ENCODE peak calls at places on chromosomes 3 and 15, in nine cellular contexts. One of them, this sample, is unnamed.

GRCh38 chr3:13642597-13642996 is 93.7 kb downstream of the FBLN2 start:
- DNase-seq in AG09309: no peak
- DNase-seq in activated B cell treated with CpG ODN at 0.5 μM for 24 hours: no peak
- DNase-seq in WTC11: no peak
- DNase-seq in gastrocnemius medialis: no peak
- DNase-seq in epithelial cell of proximal tubule: no peak
- DNase-seq in cardiac fibroblast: no peak
- DNase-seq in AG10803: no peak
- DNase-seq in heart left ventricle: no peak
- DNase-seq in this sample: no peak

GRCh38 chr3:32321095-32321835 is 70.4 kb upstream of the CMTM7 start:
- DNase-seq in WTC11: peak
- DNase-seq in activated B cell treated with CpG ODN at 0.5 μM for 24 hours: no peak
- DNase-seq in cardiac fibroblast: no peak
- DNase-seq in gastrocnemius medialis: no peak
- DNase-seq in AG09309: no peak
- DNase-seq in heart left ventricle: no peak
- DNase-seq in epithelial cell of proximal tubule: no peak
- DNase-seq in AG10803: no peak
- DNase-seq in this sample: no peak

GRCh38 chr15:67125589-67126502 is 60.4 kb downstream of the SMAD3 start:
- DNase-seq in cardiac fibroblast: peak
- DNase-seq in AG09309: peak
- DNase-seq in epithelial cell of proximal tubule: no peak
- DNase-seq in WTC11: no peak
- DNase-seq in heart left ventricle: peak
- DNase-seq in AG10803: peak
- DNase-seq in gastrocnemius medialis: peak
- DNase-seq in activated B cell treated with CpG ODN at 0.5 μM for 24 hours: no peak
- DNase-seq in this sample: peak

GRCh38 chr15:50883903-50884302 is 24.6 kb upstream of the AP4E1 start:
- DNase-seq in AG10803: peak
- DNase-seq in cardiac fibroblast: peak
- DNase-seq in AG09309: no peak
- DNase-seq in gastrocnemius medialis: no peak
- DNase-seq in activated B cell treated with CpG ODN at 0.5 μM for 24 hours: no peak
- DNase-seq in WTC11: no peak
- DNase-seq in heart left ventricle: no peak
- DNase-seq in epithelial cell of proximal tubule: no peak
- DNase-seq in this sample: peak

GRCh38 chr3:134485075-134485536 is 679 bp downstream of the ANAPC13 start:
- DNase-seq in WTC11: no peak
- DNase-seq in AG09309: no peak
- DNase-seq in epithelial cell of proximal tubule: no peak
- DNase-seq in gastrocnemius medialis: no peak
- DNase-seq in activated B cell treated with CpG ODN at 0.5 μM for 24 hours: no peak
- DNase-seq in cardiac fibroblast: peak
- DNase-seq in heart left ventricle: no peak
- DNase-seq in AG10803: peak
- DNase-seq in this sample: peak

GRCh38 chr3:42130329-42131070 is 39.3 kb downstream of the TRAK1 start:
- DNase-seq in cardiac fibroblast: no peak
- DNase-seq in heart left ventricle: no peak
- DNase-seq in gastrocnemius medialis: no peak
- DNase-seq in epithelial cell of proximal tubule: no peak
- DNase-seq in AG09309: no peak
- DNase-seq in activated B cell treated with CpG ODN at 0.5 μM for 24 hours: no peak
- DNase-seq in WTC11: no peak
- DNase-seq in AG10803: no peak
- DNase-seq in this sample: no peak

GRCh38 chr15:25439456-25439836 is 622 bp upstream of the UBE3A start:
- DNase-seq in cardiac fibroblast: peak
- DNase-seq in gastrocnemius medialis: no peak
- DNase-seq in AG09309: no peak
- DNase-seq in WTC11: no peak
- DNase-seq in AG10803: peak
- DNase-seq in heart left ventricle: no peak
- DNase-seq in epithelial cell of proximal tubule: no peak
- DNase-seq in activated B cell treated with CpG ODN at 0.5 μM for 24 hours: no peak
- DNase-seq in this sample: no peak

GRCh38 chr3:124396397-124396796 is 333.9 kb upstream of the UMPS start:
- DNase-seq in epithelial cell of proximal tubule: no peak
- DNase-seq in gastrocnemius medialis: no peak
- DNase-seq in WTC11: no peak
- DNase-seq in heart left ventricle: no peak
- DNase-seq in activated B cell treated with CpG ODN at 0.5 μM for 24 hours: no peak
- DNase-seq in AG09309: no peak
- DNase-seq in cardiac fibroblast: no peak
- DNase-seq in AG10803: no peak
- DNase-seq in this sample: no peak

GRCh38 chr15:75233504-75234190 is 24.5 kb upstream of the GOLGA6C start:
- DNase-seq in activated B cell treated with CpG ODN at 0.5 μM for 24 hours: peak
- DNase-seq in cardiac fibroblast: no peak
- DNase-seq in AG10803: no peak
- DNase-seq in AG09309: no peak
- DNase-seq in epithelial cell of proximal tubule: no peak
- DNase-seq in gastrocnemius medialis: no peak
- DNase-seq in heart left ventricle: no peak
- DNase-seq in WTC11: no peak
- DNase-seq in this sample: no peak

GRCh38 chr3:131645638-131646037 is 142.9 kb upstream of the MRPL3 start:
- DNase-seq in activated B cell treated with CpG ODN at 0.5 μM for 24 hours: no peak
- DNase-seq in AG09309: no peak
- DNase-seq in heart left ventricle: no peak
- DNase-seq in cardiac fibroblast: no peak
- DNase-seq in WTC11: no peak
- DNase-seq in AG10803: no peak
- DNase-seq in epithelial cell of proximal tubule: no peak
- DNase-seq in gastrocnemius medialis: no peak
- DNase-seq in this sample: no peak

GRCh38 chr3:177595789-177596188 is 398.5 kb upstream of the TBL1XR1 start:
- DNase-seq in cardiac fibroblast: peak
- DNase-seq in gastrocnemius medialis: no peak
- DNase-seq in AG10803: no peak
- DNase-seq in heart left ventricle: no peak
- DNase-seq in activated B cell treated with CpG ODN at 0.5 μM for 24 hours: no peak
- DNase-seq in epithelial cell of proximal tubule: no peak
- DNase-seq in WTC11: no peak
- DNase-seq in AG09309: no peak
- DNase-seq in this sample: no peak

GRCh38 chr3:189908646-189909045 is 212.1 kb downstream of the P3H2 start:
- DNase-seq in epithelial cell of proximal tubule: no peak
- DNase-seq in gastrocnemius medialis: no peak
- DNase-seq in AG10803: peak
- DNase-seq in AG09309: no peak
- DNase-seq in heart left ventricle: no peak
- DNase-seq in WTC11: no peak
- DNase-seq in activated B cell treated with CpG ODN at 0.5 μM for 24 hours: no peak
- DNase-seq in cardiac fibroblast: peak
- DNase-seq in this sample: peak

GRCh38 chr3:116444819-116445290 is 432 bp downstream of the LSAMP start:
- DNase-seq in activated B cell treated with CpG ODN at 0.5 μM for 24 hours: no peak
- DNase-seq in WTC11: peak
- DNase-seq in heart left ventricle: no peak
- DNase-seq in AG10803: no peak
- DNase-seq in gastrocnemius medialis: no peak
- DNase-seq in epithelial cell of proximal tubule: no peak
- DNase-seq in cardiac fibroblast: no peak
- DNase-seq in AG09309: no peak
- DNase-seq in this sample: no peak

GRCh38 chr15:48062476-48062875 is 58.3 kb upstream of the SLC24A5 start:
- DNase-seq in WTC11: no peak
- DNase-seq in cardiac fibroblast: peak
- DNase-seq in heart left ventricle: no peak
- DNase-seq in epithelial cell of proximal tubule: no peak
- DNase-seq in AG09309: no peak
- DNase-seq in activated B cell treated with CpG ODN at 0.5 μM for 24 hours: no peak
- DNase-seq in AG10803: no peak
- DNase-seq in gastrocnemius medialis: no peak
- DNase-seq in this sample: peak

GRCh38 chr3:38152660-38153059 is 12.7 kb upstream of the OXSR1 start:
- DNase-seq in activated B cell treated with CpG ODN at 0.5 μM for 24 hours: no peak
- DNase-seq in WTC11: no peak
- DNase-seq in AG10803: no peak
- DNase-seq in gastrocnemius medialis: no peak
- DNase-seq in AG09309: no peak
- DNase-seq in heart left ventricle: no peak
- DNase-seq in epithelial cell of proximal tubule: no peak
- DNase-seq in cardiac fibroblast: no peak
- DNase-seq in this sample: no peak

DNA sequence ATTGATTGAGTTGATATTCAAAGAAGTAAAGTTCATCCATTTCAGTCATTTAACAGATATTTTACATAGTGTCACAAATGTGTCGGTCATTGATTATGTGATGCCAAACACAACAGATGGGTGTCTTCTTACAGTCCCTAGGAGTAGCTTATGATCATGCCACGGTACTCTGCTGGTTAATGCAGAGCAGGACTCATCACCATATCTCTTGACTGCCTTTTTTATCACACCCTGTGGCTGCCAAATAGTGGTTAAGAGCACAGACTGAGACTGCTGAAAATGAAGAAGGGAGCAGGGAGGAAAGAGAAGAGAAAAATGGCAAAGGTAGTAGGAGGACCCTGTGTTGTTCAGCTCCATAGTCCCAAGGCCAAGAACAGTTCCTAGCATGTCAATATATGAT is 12.8 kb upstream of the TIMMDC1 start:
- DNase-seq in WTC11: no peak
- DNase-seq in epithelial cell of proximal tubule: no peak
- DNase-seq in heart left ventricle: no peak
- DNase-seq in AG10803: no peak
- DNase-seq in activated B cell treated with CpG ODN at 0.5 μM for 24 hours: no peak
- DNase-seq in cardiac fibroblast: no peak
- DNase-seq in AG09309: no peak
- DNase-seq in gastrocnemius medialis: no peak
- DNase-seq in this sample: no peak
- TF ChIP-seq CTCF in WTC11: no peak
- TF ChIP-seq CTCF in epithelial cell of proximal tubule: no peak
- TF ChIP-seq CTCF in heart left ventricle: no peak
- TF ChIP-seq CTCF in AG10803: no peak
- TF ChIP-seq CTCF in activated B cell treated with CpG ODN at 0.5 μM for 24 hours: no peak
- TF ChIP-seq CTCF in cardiac fibroblast: no peak
- TF ChIP-seq CTCF in AG09309: no peak
- TF ChIP-seq CTCF in gastrocnemius medialis: no peak
- TF ChIP-seq CTCF in this sample: no peak

GRCh38 chr15:38072507-38073277 is 138.3 kb downstream of the TMCO5A start:
- DNase-seq in cardiac fibroblast: peak
- DNase-seq in AG09309: no peak
- DNase-seq in gastrocnemius medialis: peak
- DNase-seq in AG10803: peak
- DNase-seq in epithelial cell of proximal tubule: no peak
- DNase-seq in WTC11: peak
- DNase-seq in activated B cell treated with CpG ODN at 0.5 μM for 24 hours: peak
- DNase-seq in heart left ventricle: peak
- DNase-seq in this sample: peak
- TF ChIP-seq CTCF in cardiac fibroblast: peak
- TF ChIP-seq CTCF in AG09309: peak
- TF ChIP-seq CTCF in gastrocnemius medialis: no peak
- TF ChIP-seq CTCF in AG10803: peak
- TF ChIP-seq CTCF in epithelial cell of proximal tubule: peak
- TF ChIP-seq CTCF in WTC11: no peak
- TF ChIP-seq CTCF in activated B cell treated with CpG ODN at 0.5 μM for 24 hours: no peak
- TF ChIP-seq CTCF in heart left ventricle: peak
- TF ChIP-seq CTCF in this sample: peak

GRCh38 chr3:43970351-43970750 is 271.3 kb upstream of the TOPAZ1 start:
- DNase-seq in heart left ventricle: no peak
- DNase-seq in cardiac fibroblast: no peak
- DNase-seq in epithelial cell of proximal tubule: no peak
- DNase-seq in activated B cell treated with CpG ODN at 0.5 μM for 24 hours: no peak
- DNase-seq in AG10803: no peak
- DNase-seq in AG09309: no peak
- DNase-seq in WTC11: no peak
- DNase-seq in gastrocnemius medialis: no peak
- DNase-seq in this sample: no peak

GRCh38 chr3:43968465-43968864 is 273.2 kb upstream of the TOPAZ1 start:
- DNase-seq in WTC11: peak
- DNase-seq in epithelial cell of proximal tubule: no peak
- DNase-seq in gastrocnemius medialis: no peak
- DNase-seq in AG09309: no peak
- DNase-seq in heart left ventricle: no peak
- DNase-seq in activated B cell treated with CpG ODN at 0.5 μM for 24 hours: no peak
- DNase-seq in AG10803: no peak
- DNase-seq in cardiac fibroblast: no peak
- DNase-seq in this sample: no peak

GRCh38 chr3:43970920-43971319 is 270.8 kb upstream of the TOPAZ1 start:
- DNase-seq in AG09309: no peak
- DNase-seq in activated B cell treated with CpG ODN at 0.5 μM for 24 hours: no peak
- DNase-seq in epithelial cell of proximal tubule: no peak
- DNase-seq in AG10803: no peak
- DNase-seq in WTC11: no peak
- DNase-seq in gastrocnemius medialis: no peak
- DNase-seq in heart left ventricle: no peak
- DNase-seq in cardiac fibroblast: no peak
- DNase-seq in this sample: no peak

GRCh38 chr3:43969944-43970343 is 271.7 kb upstream of the TOPAZ1 start:
- DNase-seq in AG10803: no peak
- DNase-seq in AG09309: no peak
- DNase-seq in cardiac fibroblast: no peak
- DNase-seq in WTC11: no peak
- DNase-seq in gastrocnemius medialis: no peak
- DNase-seq in activated B cell treated with CpG ODN at 0.5 μM for 24 hours: no peak
- DNase-seq in epithelial cell of proximal tubule: no peak
- DNase-seq in heart left ventricle: no peak
- DNase-seq in this sample: no peak

GRCh38 chr3:43971486-43971885 is 270.2 kb upstream of the TOPAZ1 start:
- DNase-seq in gastrocnemius medialis: no peak
- DNase-seq in AG09309: no peak
- DNase-seq in heart left ventricle: no peak
- DNase-seq in WTC11: no peak
- DNase-seq in activated B cell treated with CpG ODN at 0.5 μM for 24 hours: no peak
- DNase-seq in AG10803: no peak
- DNase-seq in cardiac fibroblast: no peak
- DNase-seq in epithelial cell of proximal tubule: no peak
- DNase-seq in this sample: no peak
- TF ChIP-seq CTCF in gastrocnemius medialis: no peak
- TF ChIP-seq CTCF in AG09309: no peak
- TF ChIP-seq CTCF in heart left ventricle: no peak
- TF ChIP-seq CTCF in WTC11: no peak
- TF ChIP-seq CTCF in activated B cell treated with CpG ODN at 0.5 μM for 24 hours: no peak
- TF ChIP-seq CTCF in AG10803: no peak
- TF ChIP-seq CTCF in cardiac fibroblast: no peak
- TF ChIP-seq CTCF in epithelial cell of proximal tubule: no peak
- TF ChIP-seq CTCF in this sample: no peak

GRCh38 chr3:57582470-57583168 is 14.5 kb downstream of the ARF4 start:
- DNase-seq in WTC11: peak
- DNase-seq in gastrocnemius medialis: no peak
- DNase-seq in cardiac fibroblast: no peak
- DNase-seq in AG10803: no peak
- DNase-seq in activated B cell treated with CpG ODN at 0.5 μM for 24 hours: no peak
- DNase-seq in heart left ventricle: no peak
- DNase-seq in AG09309: no peak
- DNase-seq in epithelial cell of proximal tubule: no peak
- DNase-seq in this sample: peak
- TF ChIP-seq CTCF in WTC11: no peak
- TF ChIP-seq CTCF in gastrocnemius medialis: no peak
- TF ChIP-seq CTCF in cardiac fibroblast: no peak
- TF ChIP-seq CTCF in AG10803: no peak
- TF ChIP-seq CTCF in activated B cell treated with CpG ODN at 0.5 μM for 24 hours: no peak
- TF ChIP-seq CTCF in heart left ventricle: peak
- TF ChIP-seq CTCF in AG09309: no peak
- TF ChIP-seq CTCF in epithelial cell of proximal tubule: peak
- TF ChIP-seq CTCF in this sample: peak

This sample was measured in MCF 10A.